ENCODE peak calls at places on chromosomes 12 and 14, in four cellular contexts. T is K562, J is HepG2, N is SK-N-SH. I is an unnamed sample.

GRCh38 chr12:42705863-42706262 is 116.3 kb upstream of the PRICKLE1 start:
- DNase-seq in J (no peak), N (peak; percentile 26), T (no peak), I (no peak)

GRCh38 chr12:119710941-119711551 is 43.1 kb downstream of the PRKAB1 start:
- DNase-seq in J (no peak), T (no peak), N (no peak), I (no peak)

GRCh38 chr12:96401061-96401871 is 1.0 kb upstream of the CDK17 start:
- DNase-seq in N (peak; percentile 52), J (peak; percentile 45), T (peak; percentile 42), I (no peak)

GRCh38 chr12:51262758-51263177 is 7.4 kb downstream of the SMAGP start:
- DNase-seq in N (no peak), J (no peak), T (no peak), I (peak; percentile 63)

GRCh38 chr12:112947314-112947713 is 9.0 kb downstream of the OAS3 start:
- DNase-seq in J (no peak), T (no peak), N (no peak), I (no peak)

GRCh38 chr14:102230481-102231210 is 74.3 kb downstream of the MOK start:
- DNase-seq in T (no peak), N (no peak), J (no peak), I (no peak)

GRCh38 chr14:30996892-30997659 is 28.4 kb upstream of the AP4S1 start:
- DNase-seq in N (no peak), J (no peak), T (no peak), I (no peak)

GRCh38 chr12:48618541-48618940 is 48.7 kb upstream of the LALBA start:
- DNase-seq in N (peak; percentile 62), T (peak; percentile 77), J (peak; percentile 58), I (peak; percentile 81)

GRCh38 chr12:108685469-108686247 is 45.7 kb downstream of the CORO1C start:
- DNase-seq in J (no peak), N (no peak), T (no peak), I (no peak)

GRCh38 chr14:92754956-92755355 is 6.5 kb upstream of the LGMN start:
- DNase-seq in T (no peak), J (peak; percentile 71), N (no peak), I (no peak)

GRCh38 chr12:131378861-131379665 is 331.8 kb upstream of the SFSWAP start:
- DNase-seq in N (no peak), J (no peak), T (no peak), I (no peak)

GRCh38 chr12:92648242-92649031 is 54.4 kb upstream of the PLEKHG7 start:
- DNase-seq in T (no peak), J (no peak), N (no peak), I (no peak)

GRCh38 chr14:32166029-32166428 is 35.8 kb upstream of the RNU6-7 start:
- DNase-seq in J (no peak), N (no peak), T (no peak), I (no peak)

GRCh38 chr14:104677506-104678332 is 11.7 kb upstream of the INF2 start:
- DNase-seq in N (no peak), J (no peak), T (peak; percentile 83), I (peak; percentile 66)

GRCh38 chr14:64704743-64705405 is 650 bp downstream of the PLEKHG3 start:
- DNase-seq in N (peak; percentile 79), J (no peak), T (peak; percentile 13), I (no peak)
- TF ChIP-seq USF2 in N (no peak), J (no peak), T (no peak), I (no peak)

GRCh38 chr14:68473794-68474193 is 319.1 kb downstream of the ZFP36L1 start:
- DNase-seq in N (no peak), T (peak; percentile 10), J (no peak), I (no peak)
- TF ChIP-seq FOXJ3 in N (no peak), T (no peak), J (no peak), I (no peak)

GRCh38 chr12:115451785-115452736 is 768.1 kb upstream of the TBX3 start:
- DNase-seq in T (peak; percentile 49), N (peak; percentile 88), J (peak; percentile 66), I (peak; percentile 64)
- TF ChIP-seq USF2 in T (no peak), N (no peak), J (no peak), I (no peak)

DNA sequence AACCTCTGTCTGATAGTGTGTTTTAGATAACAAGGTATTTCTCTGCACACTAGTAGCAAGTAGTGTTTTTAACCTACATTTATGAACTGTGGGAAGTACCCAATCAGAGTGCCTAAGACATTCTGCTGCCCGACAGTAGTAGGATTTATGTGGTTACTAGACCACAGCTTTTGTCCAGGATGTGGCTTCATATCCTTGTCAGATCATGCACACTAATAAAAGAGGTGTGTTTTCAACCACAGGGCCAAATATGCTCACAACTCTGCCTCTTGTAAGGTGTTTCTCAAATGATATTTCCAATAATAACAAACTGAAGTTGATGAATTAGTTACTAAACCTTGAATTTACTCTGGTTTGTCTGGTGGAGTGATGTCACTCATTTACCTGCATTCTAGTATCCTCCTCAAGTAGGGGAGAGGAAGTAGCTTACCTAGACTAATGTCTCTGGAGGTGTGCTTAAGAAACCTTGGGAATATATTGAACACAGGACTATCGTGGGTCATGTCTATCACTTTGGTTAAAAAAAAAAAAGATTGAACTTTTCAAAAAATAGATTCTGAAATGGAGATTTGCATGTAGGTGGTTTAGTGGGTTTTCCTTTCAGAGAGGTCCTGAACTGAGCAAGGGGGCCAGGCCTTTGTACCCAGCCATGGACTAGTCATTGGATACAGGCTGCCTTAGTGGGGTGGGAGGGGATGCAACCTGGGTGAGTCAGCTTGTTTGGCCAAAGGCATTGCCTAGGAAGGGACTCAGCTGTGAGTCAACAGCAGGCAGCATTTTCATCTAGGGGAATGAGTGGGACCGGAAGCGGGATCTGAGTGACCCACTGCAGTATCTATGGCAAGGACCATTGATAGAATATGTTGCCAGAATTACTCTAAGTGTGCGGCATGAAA is 14.1 kb downstream of the FBXW8 start:
- DNase-seq in N (no peak), J (peak; percentile 51), T (no peak), I (no peak)
- TF ChIP-seq FOXJ3 in N (no peak), J (no peak), T (no peak), I (no peak)

GRCh38 chr14:24368215-24368561 is 204 bp downstream of the NFATC4 start:
- DNase-seq in T (no peak), J (no peak), N (no peak), I (no peak)

GRCh38 chr14:24366664-24367505 is 1.1 kb upstream of the NFATC4 start:
- DNase-seq in N (peak; percentile 85), J (peak; percentile 92), T (peak; percentile 63), I (peak; percentile 93)

GRCh38 chr14:24368562-24369252 is 723 bp downstream of the NFATC4 start:
- DNase-seq in T (peak; percentile 72), J (no peak), N (peak; percentile 94), I (peak; percentile 82)

GRCh38 chr14:24366375-24366663 is 1.7 kb upstream of the NFATC4 start:
- DNase-seq in N (no peak), J (no peak), T (no peak), I (no peak)

DNA sequence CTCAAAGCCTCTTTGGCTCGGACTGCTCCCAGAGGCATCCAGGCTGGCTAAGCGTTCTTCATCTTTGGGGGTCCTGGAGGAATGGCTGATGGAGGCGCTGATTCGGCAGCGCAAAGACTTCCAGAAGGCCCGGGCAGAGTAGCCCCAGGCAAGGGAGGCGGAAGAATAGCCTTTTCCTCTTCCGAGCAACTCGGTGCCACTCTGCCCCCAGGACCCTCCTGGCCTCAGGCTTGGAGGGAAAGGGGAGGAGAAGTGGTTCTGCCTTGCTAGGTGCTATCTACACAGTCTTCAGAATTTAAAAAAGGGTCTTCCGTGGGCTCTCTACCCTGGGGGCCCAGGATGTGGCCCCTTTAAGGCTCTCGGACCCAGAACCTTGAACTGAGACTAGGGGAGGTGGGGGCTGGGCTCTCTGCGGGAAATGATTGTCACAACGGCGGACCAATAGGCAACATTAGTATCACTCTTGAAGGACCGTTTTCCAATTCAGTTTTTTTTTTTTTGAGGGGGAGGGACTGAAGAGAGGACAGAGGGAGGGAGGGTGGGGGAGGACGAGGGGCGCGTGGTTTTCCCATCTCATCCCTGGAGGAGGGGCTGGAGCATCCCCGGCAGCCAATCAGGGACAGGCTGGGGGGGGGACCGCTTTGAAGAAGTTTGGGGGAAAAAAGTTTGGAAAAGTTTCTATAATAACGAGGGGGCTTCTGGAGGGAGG is at the start of gene NFATC4:
- DNase-seq in N (peak; percentile 88), J (peak; percentile 54), T (peak; percentile 66), I (peak; percentile 83)
- TF ChIP-seq USF2 in N (no peak), J (no peak), T (no peak), I (no peak)

GRCh38 chr14:91231446-91231845 is 13.1 kb downstream of the GPR68 start:
- DNase-seq in N (no peak), J (no peak), T (no peak), I (no peak)
- TF ChIP-seq FOXJ3 in N (no peak), J (no peak), T (no peak), I (no peak)

DNA sequence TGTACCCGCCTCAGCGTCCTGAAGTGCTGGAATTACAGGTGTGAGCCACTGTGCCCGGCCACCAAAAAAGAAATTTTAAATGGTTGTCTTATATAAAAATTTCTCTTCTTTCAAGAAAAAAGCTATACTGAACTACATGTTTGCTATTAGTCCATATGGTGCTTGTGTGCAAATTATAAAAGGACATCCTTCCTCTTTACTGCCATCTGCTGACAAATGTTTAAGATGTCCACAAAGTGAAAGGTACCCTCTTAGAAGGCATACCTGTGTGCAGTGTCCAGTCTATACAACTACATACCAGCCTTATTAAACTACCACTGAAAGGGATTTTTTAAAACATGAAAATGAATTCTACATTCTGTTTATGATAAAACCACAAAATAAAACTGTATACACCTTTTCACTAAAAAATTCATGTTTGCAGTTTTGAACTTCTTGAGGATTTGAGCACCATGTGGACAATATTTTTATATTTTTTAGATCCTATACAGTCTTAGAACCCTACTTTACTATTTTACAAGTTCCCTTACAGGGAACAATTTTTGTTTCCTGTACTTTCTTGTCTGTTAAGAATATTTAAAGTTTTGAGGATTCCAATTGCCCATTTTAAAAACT is 32.8 kb upstream of the TOMM20L start:
- DNase-seq in J (peak; percentile 41), N (peak; percentile 31), T (no peak), I (no peak)
- TF ChIP-seq USF2 in J (no peak), N (no peak), T (no peak), I (no peak)

GRCh38 chr12:41365653-41366131 is 177.6 kb downstream of the PDZRN4 start:
- DNase-seq in T (no peak), N (no peak), J (no peak), I (no peak)
- TF ChIP-seq FOXJ3 in T (no peak), N (no peak), J (no peak), I (no peak)

GRCh38 chr14:100640481-100641273 is 53.5 kb upstream of the BEGAIN start:
- DNase-seq in N (no peak), T (no peak), J (no peak), I (no peak)

GRCh38 chr14:100639280-100639679 is 52.1 kb upstream of the BEGAIN start:
- DNase-seq in T (no peak), J (no peak), N (no peak), I (no peak)

GRCh38 chr14:100636559-100636958 is 49.3 kb upstream of the BEGAIN start:
- DNase-seq in N (no peak), T (no peak), J (no peak), I (no peak)

GRCh38 chr14:100641274-100641860 is 54.1 kb upstream of the BEGAIN start:
- DNase-seq in T (no peak), J (no peak), N (peak; percentile 60), I (no peak)

GRCh38 chr14:100638211-100638855 is 51.1 kb upstream of the BEGAIN start:
- DNase-seq in N (no peak), T (no peak), J (no peak), I (no peak)
- TF ChIP-seq USF2 in N (no peak), T (no peak), J (no peak), I (no peak)